ENCODE peak calls at places on chromosomes 1 and 21, in eight cellular contexts. E is nephron progenitor cell; Q is HT1080; V is stimulated activated CD4-positive, alpha-beta T cell treated with anti-CD3 and anti-CD28 coated beads, TNF-alpha, amount 100 ng/mL, for 24 hours; Y is stimulated activated CD8-positive, alpha-beta memory T cell treated with anti-CD3 and anti-CD28 coated beads, Interleukin-4, amount 100 ng/mL, for 24 hours; G is activated gamma-delta T cell treated with Interleukin-2 at 50 U/mL for 16 hours; H is Right ventricle myocardium superior; C is suprapubic skin. D is an unnamed sample.

GRCh38 chr1:179814513-179814838 is 63.1 kb downstream of the TOR1AIP2 start:
- DNase-seq in E (no peak), Q (no peak), V (no peak), Y (no peak), G (no peak), H (peak; percentile 82), C (no peak), D (no peak)

GRCh38 chr1:113872219-113872934 is 865 bp upstream of the PTPN22 start:
- DNase-seq in E (no peak), Q (no peak), V (no peak), Y (no peak), G (no peak), H (no peak), C (no peak), D (no peak)

GRCh38 chr1:91609571-91609970 is 108.9 kb downstream of the CDC7 start:
- DNase-seq in E (no peak), Q (peak; percentile 72), V (no peak), Y (no peak), G (no peak), H (no peak), C (no peak), D (no peak)

GRCh38 chr1:36626435-36626834 is 143.7 kb upstream of the CSF3R start:
- DNase-seq in E (no peak), Q (no peak), V (no peak), Y (no peak), G (no peak), H (no peak), C (no peak), D (no peak)

GRCh38 chr1:65946376-65946775 is 153.7 kb downstream of the PDE4B start:
- DNase-seq in E (no peak), Q (no peak), V (no peak), Y (no peak), G (no peak), H (no peak), C (no peak), D (no peak)

GRCh38 chr1:84669831-84670230 is 20.4 kb downstream of the SSX2IP start:
- DNase-seq in E (no peak), Q (no peak), V (no peak), Y (no peak), G (no peak), H (no peak), C (no peak), D (no peak)

GRCh38 chr1:165897326-165898303 is 70.2 kb downstream of the UCK2 start:
- DNase-seq in E (no peak), Q (no peak), V (no peak), Y (no peak), G (no peak), H (no peak), C (no peak), D (no peak)

GRCh38 chr1:1910651-1911389 is 4.2 kb upstream of the CALML6 start:
- DNase-seq in E (no peak), Q (no peak), V (no peak), Y (no peak), G (no peak), H (no peak), C (no peak), D (peak; percentile 61)

GRCh38 chr21:29240136-29240535 is 58.6 kb upstream of the BACH1 start:
- DNase-seq in E (no peak), Q (no peak), V (no peak), Y (no peak), G (no peak), H (no peak), C (no peak), D (no peak)

D was measured in ascending aorta.